ENCODE peak calls at places on chromosomes 11 and 22, in six cellular contexts. S is HCT116, B is upper lobe of left lung, E is heart left ventricle, D is GM12878, O is A549. J is an unnamed sample.

GRCh38 chr11:134517115-134517514 is 105.1 kb upstream of the B3GAT1 start:
- ATAC-seq in S (no peak), B (no peak), E (no peak), D (no peak), O (no peak), J (no peak)

GRCh38 chr11:76424891-76425290 is 19.9 kb upstream of the EMSY start:
- ATAC-seq in S (no peak), B (no peak), D (peak), E (no peak), O (no peak), J (no peak)

GRCh38 chr11:66418168-66418985 is 2.5 kb upstream of the NPAS4 start:
- ATAC-seq in D (peak), B (no peak), S (peak), O (peak), E (peak), J (peak)

GRCh38 chr11:8545698-8546366 is 48.2 kb downstream of the STK33 start:
- ATAC-seq in O (no peak), S (no peak), E (no peak), B (peak), D (no peak), J (no peak)

GRCh38 chr22:36807627-36808026 is 9.2 kb downstream of the PVALB start:
- ATAC-seq in O (no peak), S (no peak), E (no peak), B (peak), D (no peak), J (no peak)

GRCh38 chr11:122833133-122833470 is 5.2 kb upstream of the CRTAM start:
- ATAC-seq in D (peak), O (no peak), B (no peak), S (no peak), E (no peak), J (no peak)

GRCh38 chr22:28952857-28953256 is 69.5 kb downstream of the ZNRF3 start:
- ATAC-seq in D (no peak), B (peak), E (no peak), S (no peak), O (no peak), J (peak)

GRCh38 chr22:31162015-31162765 is 2.2 kb downstream of the RNF185 start:
- ATAC-seq in S (no peak), O (no peak), B (no peak), D (no peak), E (no peak), J (no peak)

GRCh38 chr11:128226106-128226716 is 361.1 kb downstream of the ETS1 start:
- ATAC-seq in D (no peak), E (no peak), B (no peak), S (no peak), O (no peak), J (no peak)

GRCh38 chr11:66976048-66976467 is 954 bp downstream of the C11orf86 start:
- ATAC-seq in D (peak), O (peak), E (no peak), B (peak), S (peak), J (no peak)

GRCh38 chr11:115660072-115660805 is 156.0 kb upstream of the CADM1 start:
- ATAC-seq in E (no peak), S (no peak), D (no peak), B (no peak), O (no peak), J (no peak)

GRCh38 chr11:128686045-128686741 is 7.7 kb upstream of the FLI1 start:
- ATAC-seq in O (no peak), S (no peak), E (no peak), B (peak), D (peak), J (no peak)

GRCh38 chr11:113814181-113814580 is 34.6 kb downstream of the CLDN25 start:
- ATAC-seq in D (no peak), E (no peak), O (no peak), S (no peak), B (no peak), J (no peak)

GRCh38 chr11:79480864-79481263 is 40.0 kb upstream of the TENM4 start:
- ATAC-seq in S (no peak), E (no peak), O (no peak), B (no peak), D (no peak), J (no peak)

GRCh38 chr11:115244758-115245157 is 259.5 kb downstream of the CADM1 start:
- ATAC-seq in B (no peak), E (no peak), S (no peak), D (no peak), O (no peak), J (no peak)

GRCh38 chr22:45201678-45202332 is 38.1 kb downstream of the NUP50 start:
- ATAC-seq in E (no peak), D (no peak), O (no peak), B (no peak), S (no peak), J (no peak)

GRCh38 chr11:44263711-44264110 is 46.2 kb downstream of the ALX4 start:
- ATAC-seq in D (no peak), E (no peak), S (peak), B (no peak), O (no peak), J (no peak)

GRCh38 chr11:110098645-110099044 is 5.5 kb downstream of the ZC3H12C start:
- ATAC-seq in E (no peak), D (peak), O (peak), B (no peak), S (peak), J (no peak)

GRCh38 chr11:36408476-36409136 is 101.5 kb downstream of the TRAF6 start:
- ATAC-seq in O (no peak), S (no peak), D (no peak), E (peak), B (no peak), J (no peak)

GRCh38 chr11:96361778-96362177 is 18.8 kb upstream of the MAML2 start:
- ATAC-seq in D (no peak), B (no peak), S (no peak), O (peak), E (no peak), J (no peak)

GRCh38 chr22:39543095-39543494 is 10.5 kb upstream of the RPS19BP1 start:
- ATAC-seq in O (no peak), S (peak), B (no peak), E (no peak), D (peak), J (no peak)

GRCh38 chr11:3147626-3148025 is 17.5 kb downstream of the OSBPL5 start:
- ATAC-seq in E (no peak), S (no peak), D (no peak), O (no peak), B (no peak), J (no peak)
- H3K4me3 ChIP-seq in E (no peak), S (no peak), D (no peak), O (no peak), B (no peak), J (no peak)

GRCh38 chr11:70854891-70855556 is 397.4 kb downstream of the SHANK2 start:
- ATAC-seq in B (no peak), E (no peak), O (no peak), D (no peak), S (no peak), J (no peak)
- H3K27ac ChIP-seq in B (no peak), E (no peak), O (no peak), D (no peak), S (no peak), J (no peak)

GRCh38 chr22:38484244-38484643 is 16.3 kb downstream of the KDELR3 start:
- ATAC-seq in D (no peak), E (no peak), S (no peak), B (no peak), O (no peak), J (no peak)

GRCh38 chr22:38479096-38479840 is 11.4 kb downstream of the KDELR3 start:
- ATAC-seq in S (no peak), D (no peak), B (no peak), O (no peak), E (no peak), J (no peak)

GRCh38 chr22:38482662-38483308 is 14.9 kb downstream of the KDELR3 start:
- ATAC-seq in S (no peak), O (no peak), E (no peak), B (no peak), D (no peak), J (no peak)

GRCh38 chr22:38481162-38481870 is 13.4 kb downstream of the KDELR3 start:
- ATAC-seq in S (no peak), E (no peak), O (no peak), D (no peak), B (peak), J (no peak)

GRCh38 chr22:38481871-38482332 is 14.0 kb downstream of the KDELR3 start:
- ATAC-seq in O (no peak), E (peak), B (no peak), D (no peak), S (peak), J (no peak)
- TF ChIP-seq POLR2A in O (no peak), E (no peak), B (no peak), D (peak), S (no peak), J (no peak)

GRCh38 chr11:210803-211180 is 3.3 kb downstream of the RIC8A start:
- ATAC-seq in D (no peak), S (no peak), E (no peak), B (no peak), O (no peak), J (no peak)

GRCh38 chr11:211295-211694 is 3.8 kb downstream of the RIC8A start:
- ATAC-seq in D (no peak), B (no peak), E (no peak), O (no peak), S (no peak), J (no peak)

GRCh38 chr11:208917-209260 is 1.4 kb downstream of the RIC8A start:
- ATAC-seq in B (no peak), O (no peak), E (no peak), S (peak), D (peak), J (no peak)

GRCh38 chr11:209275-210121 is 2.0 kb downstream of the RIC8A start:
- ATAC-seq in B (no peak), S (no peak), O (no peak), E (no peak), D (no peak), J (no peak)

GRCh38 chr11:210122-210802 is 2.8 kb downstream of the RIC8A start:
- ATAC-seq in E (no peak), O (no peak), D (no peak), B (no peak), S (no peak), J (no peak)
- H3K4me3 ChIP-seq in E (no peak), O (peak), D (peak), B (peak), S (peak), J (no peak)

DNA sequence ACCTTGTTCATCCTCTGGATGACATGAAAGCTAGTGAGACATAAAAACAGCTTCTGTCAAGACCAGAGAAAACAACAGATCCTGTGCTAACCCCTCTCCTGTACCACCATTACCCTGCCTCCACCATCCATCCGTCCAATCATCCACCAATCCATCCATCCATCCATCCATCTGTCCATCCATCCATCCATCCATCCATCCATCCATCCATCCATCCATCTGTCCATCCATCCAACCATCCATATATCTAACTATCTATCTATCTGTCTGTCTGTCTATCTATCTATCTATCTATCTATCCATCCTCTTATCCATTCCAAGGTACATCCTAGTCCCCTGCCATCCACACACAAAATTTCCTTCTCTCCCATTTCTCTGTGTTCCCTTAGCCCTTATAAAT is 46.6 kb upstream of the ME3 start:
- ATAC-seq in D (no peak), O (no peak), B (no peak), E (no peak), S (no peak), J (no peak)
- H3K27ac ChIP-seq in D (no peak), O (peak), B (no peak), E (no peak), S (no peak), J (no peak)

GRCh38 chr22:38271101-38271500 is 1.7 kb downstream of the TMEM184B start:
- ATAC-seq in S (no peak), D (no peak), B (no peak), E (no peak), O (no peak), J (no peak)

GRCh38 chr22:38271927-38272372 is 860 bp downstream of the TMEM184B start:
- ATAC-seq in O (no peak), S (peak), B (peak), D (peak), E (peak), J (peak)

GRCh38 chr22:38270091-38270972 is 2.5 kb downstream of the TMEM184B start:
- ATAC-seq in S (no peak), B (no peak), D (no peak), E (no peak), O (no peak), J (no peak)

GRCh38 chr22:38273135-38273761 is 438 bp upstream of the TMEM184B start:
- ATAC-seq in B (no peak), E (no peak), S (peak), O (no peak), D (peak), J (peak)

GRCh38 chr22:38272373-38273134 is at the start of gene TMEM184B:
- ATAC-seq in S (peak), B (peak), D (peak), E (peak), O (peak), J (peak)
- TF ChIP-seq POLR2A in S (no peak), B (peak), D (peak), E (peak), O (peak), J (peak)

DNA sequence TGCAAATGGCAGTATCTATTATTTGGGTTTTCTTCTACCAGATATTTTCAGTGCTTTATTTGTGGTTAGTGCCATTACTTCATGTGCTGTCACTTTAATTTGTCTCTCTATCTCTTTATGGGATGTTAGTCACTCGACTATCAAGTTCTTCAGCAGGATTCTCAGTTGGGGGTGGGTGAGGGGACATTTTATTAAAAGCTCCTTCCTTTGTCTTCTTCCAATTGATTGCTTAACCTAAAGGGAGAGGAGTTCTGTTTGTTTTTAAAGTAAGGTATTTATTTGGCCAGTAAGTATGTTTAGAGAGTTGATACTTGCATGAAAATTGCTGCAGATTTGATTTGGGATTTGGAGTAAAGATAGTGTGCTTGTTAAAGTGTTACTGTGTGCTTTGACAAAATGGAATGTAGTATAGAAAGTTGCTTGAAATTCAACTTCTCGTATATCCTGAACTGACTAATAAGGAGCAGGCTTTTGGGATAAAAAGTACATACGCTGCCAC is 10.2 kb downstream of the YAP1 start:
- ATAC-seq in S (peak), D (no peak), B (no peak), E (no peak), O (peak), J (no peak)
- H3K4me3 ChIP-seq in S (peak), D (no peak), B (no peak), E (no peak), O (peak), J (no peak)